ENCODE peak calls at places on chromosomes 6 and 20, in nine cellular contexts. T is lower lobe of right lung; Z is uterus; C is stimulated activated CD4-positive, alpha-beta T cell treated with anti-CD3 and anti-CD28 coated beads, TNF-alpha, amount 100 ng/mL, for 1 hour; Y is hippocampal formation; V is GM12865; I is glomerular endothelial cell; A is EL; J is WTC11. D is an unnamed sample.

GRCh38 chr6:138600726-138601125 is 101.4 kb upstream of the NHSL1 start:
- DNase-seq in A (peak; percentile 10), T (no peak), J (no peak), C (no peak), Z (no peak), Y (no peak), V (no peak), I (no peak), D (no peak)

GRCh38 chr20:36645998-36646397 is at the start of gene SLA2:
- DNase-seq in A (no peak), Z (no peak), C (peak; percentile 43), T (peak; percentile 52), Y (no peak), I (no peak), J (no peak), V (peak; percentile 63), D (no peak)

GRCh38 chr6:87697581-87698552 is 4.2 kb downstream of the AKIRIN2 start:
- DNase-seq in T (no peak), Z (no peak), J (no peak), I (peak; percentile 68), A (peak; percentile 81), V (peak; percentile 42), C (no peak), Y (no peak), D (no peak)

GRCh38 chr6:162942860-162943259 is 215.1 kb downstream of the PACRG start:
- DNase-seq in I (no peak), Y (no peak), V (no peak), J (no peak), C (no peak), Z (no peak), A (peak; percentile 97), T (no peak), D (no peak)

GRCh38 chr6:160306284-160306683 is 41.9 kb upstream of the SLC22A3 start:
- DNase-seq in A (no peak), Z (no peak), Y (peak; percentile 19), C (no peak), J (no peak), I (no peak), V (no peak), T (no peak), D (no peak)

GRCh38 chr6:107539409-107539808 is 49.5 kb downstream of the SOBP start:
- DNase-seq in J (no peak), V (no peak), T (no peak), I (no peak), C (no peak), Y (no peak), Z (no peak), A (peak; percentile 22), D (no peak)

GRCh38 chr6:158775832-158776231 is 43.3 kb downstream of the EZR start:
- DNase-seq in A (no peak), I (no peak), V (no peak), J (no peak), Z (no peak), Y (no peak), C (no peak), T (no peak), D (no peak)

GRCh38 chr6:117266267-117266797 is 974 bp downstream of the VGLL2 start:
- DNase-seq in I (no peak), Y (no peak), Z (no peak), J (no peak), V (no peak), C (no peak), A (no peak), T (no peak), D (no peak)

GRCh38 chr6:15255481-15256414 is 9.9 kb downstream of the JARID2 start:
- DNase-seq in Y (no peak), C (no peak), T (no peak), J (no peak), Z (no peak), I (no peak), A (no peak), V (peak; percentile 86), D (peak; percentile 57)

GRCh38 chr20:25294459-25295385 is 46.8 kb downstream of the PYGB start:
- DNase-seq in T (no peak), Z (peak; percentile 54), C (peak; percentile 39), A (peak; percentile 61), V (peak; percentile 80), Y (peak; percentile 70), I (no peak), J (peak; percentile 85), D (peak; percentile 85)

GRCh38 chr20:58986968-58987517 is 6.0 kb downstream of the NELFCD start:
- DNase-seq in I (no peak), V (no peak), A (no peak), Z (no peak), J (no peak), Y (no peak), T (no peak), C (no peak), D (peak; percentile 94)

GRCh38 chr20:49046087-49046900 is at the start of gene CSE1L:
- DNase-seq in V (peak; percentile 97), Y (peak; percentile 95), J (peak; percentile 92), C (peak; percentile 94), A (peak; percentile 96), I (peak; percentile 80), Z (peak; percentile 93), T (peak; percentile 96), D (peak; percentile 94)

GRCh38 chr6:139514819-139515218 is 140.4 kb upstream of the CITED2 start:
- DNase-seq in I (no peak), J (no peak), Y (no peak), A (no peak), Z (no peak), T (no peak), V (no peak), C (no peak), D (no peak)

GRCh38 chr20:3843490-3843889 is 3.1 kb upstream of the MAVS start:
- DNase-seq in C (no peak), Y (no peak), J (no peak), A (peak; percentile 92), T (no peak), V (no peak), I (no peak), Z (no peak), D (no peak)

GRCh38 chr6:26053929-26054658 is 33.1 kb upstream of the HFE start:
- DNase-seq in Z (no peak), A (no peak), V (peak; percentile 25), J (no peak), T (no peak), Y (no peak), I (no peak), C (no peak), D (no peak)

GRCh38 chr6:53718597-53719460 is 53.3 kb upstream of the KLHL31 start:
- DNase-seq in J (no peak), Y (peak; percentile 14), I (peak; percentile 45), A (peak; percentile 59), Z (peak; percentile 22), V (peak; percentile 79), C (no peak), T (no peak), D (peak; percentile 72)

GRCh38 chr6:39167866-39168625 is 53.1 kb upstream of the SAYSD1 start:
- DNase-seq in Z (no peak), I (no peak), V (no peak), J (no peak), T (no peak), C (no peak), Y (no peak), A (no peak), D (no peak)

GRCh38 chr6:44226368-44227137 is 3.2 kb downstream of the SLC29A1 start:
- DNase-seq in T (no peak), I (no peak), Z (peak; percentile 44), V (no peak), A (no peak), J (no peak), C (no peak), Y (no peak), D (no peak)

GRCh38 chr6:39602590-39603319 is 122.5 kb downstream of the KIF6 start:
- DNase-seq in A (no peak), J (no peak), Y (no peak), I (no peak), T (no peak), V (no peak), Z (no peak), C (no peak), D (no peak)

GRCh38 chr20:51624157-51624731 is 81.7 kb upstream of the NFATC2 start:
- DNase-seq in C (peak; percentile 16), I (no peak), A (peak; percentile 70), V (peak; percentile 78), T (peak; percentile 60), Y (peak; percentile 15), Z (peak; percentile 37), J (peak; percentile 84), D (peak; percentile 49)

GRCh38 chr20:3696200-3696599 is 14.4 kb upstream of the ADAM33 start:
- DNase-seq in T (no peak), J (no peak), V (peak; percentile 27), I (no peak), A (no peak), Z (no peak), Y (no peak), C (no peak), D (no peak)

GRCh38 chr20:45010399-45010828 is 44.1 kb downstream of the STK4 start:
- DNase-seq in J (no peak), Z (no peak), T (no peak), C (no peak), Y (no peak), V (no peak), A (peak; percentile 83), I (no peak), D (no peak)

GRCh38 chr6:20001286-20001685 is 164.1 kb downstream of the ID4 start:
- DNase-seq in A (no peak), C (no peak), J (no peak), Y (no peak), I (no peak), V (no peak), T (no peak), Z (no peak), D (peak; percentile 84)

GRCh38 chr6:161523367-161523766 is 249.5 kb upstream of the AGPAT4 start:
- DNase-seq in A (no peak), V (no peak), J (no peak), Z (no peak), T (no peak), Y (no peak), I (no peak), C (no peak), D (no peak)

GRCh38 chr6:157840776-157841175 is 17.7 kb downstream of the SNX9 start:
- DNase-seq in J (no peak), T (no peak), Y (no peak), V (no peak), I (no peak), Z (no peak), C (no peak), A (peak; percentile 71), D (no peak)

GRCh38 chr6:76682842-76683241 is 610.4 kb upstream of the IMPG1 start:
- DNase-seq in V (peak; percentile 6), J (no peak), A (no peak), C (no peak), Y (no peak), I (no peak), Z (no peak), T (no peak), D (no peak)

GRCh38 chr6:41643899-41644269 is 5.6 kb downstream of the MDFI start:
- DNase-seq in A (no peak), Z (no peak), T (peak; percentile 28), Y (no peak), C (no peak), J (no peak), V (no peak), I (no peak), D (no peak)

GRCh38 chr20:53205046-53205445 is 232.9 kb downstream of the TSHZ2 start:
- DNase-seq in J (no peak), C (no peak), T (no peak), Y (no peak), V (no peak), I (no peak), Z (no peak), A (no peak), D (no peak)